ENCODE peak calls at places on chromosomes 11 and 22, in four cellular contexts. X, W, J and K are unnamed samples.

GRCh38 chr11:5937868-5938602 is 4.0 kb upstream of the OR56A3 start:
- DNase-seq in X (no peak), W (no peak), J (no peak), K (no peak)

GRCh38 chr11:92765965-92766371 is 203.5 kb upstream of the MTNR1B start:
- DNase-seq in J (no peak), X (peak), W (peak), K (peak)

GRCh38 chr11:16217631-16218030 is 138.7 kb downstream of the SOX6 start:
- DNase-seq in X (peak), J (no peak), W (no peak), K (no peak)

GRCh38 chr11:104968365-104968855 is at the start of gene CASP4:
- DNase-seq in W (peak), J (no peak), X (peak), K (no peak)

GRCh38 chr22:17098379-17098819 is 13.6 kb downstream of the IL17RA start:
- DNase-seq in X (no peak), J (peak), W (no peak), K (no peak)

GRCh38 chr11:103953797-103954495 is 82.5 kb upstream of the DDI1 start:
- DNase-seq in W (no peak), J (no peak), X (no peak), K (no peak)

GRCh38 chr11:120546312-120547205 is 35.0 kb downstream of the GRIK4 start:
- DNase-seq in J (no peak), W (peak), X (peak), K (peak)

GRCh38 chr11:3169952-3170755 is 5.0 kb upstream of the OSBPL5 start:
- DNase-seq in W (no peak), J (peak), X (peak), K (no peak)

GRCh38 chr11:30258679-30259078 is 27.9 kb downstream of the FSHB start:
- DNase-seq in X (no peak), W (no peak), J (no peak), K (no peak)

GRCh38 chr22:19810381-19811141 is 44.1 kb downstream of the GNB1L start:
- DNase-seq in W (no peak), J (no peak), X (peak), K (peak)

GRCh38 chr22:30327864-30328345 is 1.2 kb upstream of the TBC1D10A start:
- DNase-seq in X (no peak), W (no peak), J (no peak), K (no peak)

GRCh38 chr11:61541568-61541967 is 33.0 kb downstream of the LRRC10B start:
- DNase-seq in X (peak), W (no peak), J (no peak), K (no peak)

GRCh38 chr11:44943118-44943517 is 7.6 kb downstream of the TP53I11 start:
- DNase-seq in J (peak), X (no peak), W (peak), K (no peak)

GRCh38 chr22:21766933-21767462 is 31.4 kb upstream of the YPEL1 start:
- DNase-seq in X (no peak), W (no peak), J (peak), K (no peak)

GRCh38 chr11:64553554-64554201 is 37.3 kb upstream of the SLC22A12 start:
- DNase-seq in J (peak), X (peak), W (peak), K (no peak)

GRCh38 chr11:73374130-73374529 is 2.1 kb upstream of the RELT start:
- DNase-seq in W (no peak), J (no peak), X (no peak), K (no peak)

GRCh38 chr22:48609279-48609865 is 1218.3 kb downstream of the BRD1 start:
- DNase-seq in J (no peak), W (no peak), X (no peak), K (no peak)

GRCh38 chr22:46010177-46010867 is 33.4 kb upstream of the WNT7B start:
- DNase-seq in J (peak), X (peak), W (no peak), K (no peak)

GRCh38 chr11:47394322-47395224 is 13.8 kb upstream of the SLC39A13 start:
- DNase-seq in W (peak), J (peak), X (peak), K (no peak)

GRCh38 chr22:41256254-41256897 is 15.6 kb upstream of the CHADL start:
- DNase-seq in W (no peak), X (peak), J (no peak), K (no peak)

GRCh38 chr22:46386312-46386711 is 50.8 kb downstream of the TRMU start:
- DNase-seq in X (no peak), J (no peak), W (no peak), K (no peak)

GRCh38 chr11:36354221-36355003 is 58.3 kb downstream of the PRR5L start:
- DNase-seq in W (no peak), J (no peak), X (peak), K (no peak)
- H3K4me3 ChIP-seq in W (no peak), J (no peak), X (no peak), K (no peak)

DNA sequence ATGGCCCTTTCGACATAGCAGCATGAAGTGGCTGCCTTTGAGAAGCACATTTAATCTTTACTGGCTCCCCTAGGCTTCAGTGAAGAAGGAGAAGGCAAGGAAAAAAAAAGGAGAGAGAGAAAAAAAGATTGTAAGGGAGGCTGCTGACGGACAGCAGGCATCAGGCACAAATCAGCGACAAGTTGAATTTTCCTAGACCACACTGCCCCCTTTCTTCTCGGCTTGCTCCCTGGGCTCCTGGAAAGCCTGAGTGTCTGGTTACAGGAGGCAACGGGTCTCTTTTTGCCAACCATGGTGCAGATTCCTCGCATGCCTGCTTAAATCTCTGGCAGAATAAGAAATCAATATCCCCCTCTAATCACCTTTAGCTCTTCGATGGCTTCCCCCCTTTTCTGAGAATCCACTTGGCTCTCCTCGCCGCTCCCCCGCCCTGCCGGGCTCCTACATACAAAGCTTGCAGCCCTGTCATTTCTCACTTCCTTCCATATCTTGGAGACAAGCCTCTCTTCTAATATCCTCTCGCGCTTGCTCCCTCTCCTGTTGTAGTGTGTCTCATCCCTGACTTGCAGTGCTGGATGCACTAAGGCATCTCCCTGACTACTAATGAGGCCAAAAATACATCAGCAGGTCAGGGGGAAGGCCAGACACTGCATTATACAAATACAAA is 14.3 kb downstream of the BLID start:
- DNase-seq in J (no peak), W (peak), X (peak), K (peak)
- TF ChIP-seq CTCF in J (peak), W (peak), X (peak), K (peak)

GRCh38 chr11:76688146-76688545 is 17.6 kb upstream of the LRRC32 start:
- DNase-seq in X (no peak), W (no peak), J (no peak), K (no peak)

GRCh38 chr11:76685237-76685636 is 14.7 kb upstream of the LRRC32 start:
- DNase-seq in X (no peak), J (no peak), W (no peak), K (no peak)

GRCh38 chr11:76684470-76684869 is 13.9 kb upstream of the LRRC32 start:
- DNase-seq in J (no peak), W (no peak), X (no peak), K (no peak)

GRCh38 chr11:76685841-76686240 is 15.3 kb upstream of the LRRC32 start:
- DNase-seq in J (no peak), W (no peak), X (no peak), K (no peak)

GRCh38 chr11:76686261-76687079 is 15.9 kb upstream of the LRRC32 start:
- DNase-seq in W (no peak), J (no peak), X (no peak), K (no peak)
- H3K27ac ChIP-seq in W (no peak), J (no peak), X (no peak), K (no peak)

GRCh38 chr11:33377100-33377851 is 120.1 kb downstream of the HIPK3 start:
- DNase-seq in X (peak), W (no peak), J (no peak), K (no peak)
- H3K4me3 ChIP-seq in X (peak), W (no peak), J (no peak), K (peak)

DNA sequence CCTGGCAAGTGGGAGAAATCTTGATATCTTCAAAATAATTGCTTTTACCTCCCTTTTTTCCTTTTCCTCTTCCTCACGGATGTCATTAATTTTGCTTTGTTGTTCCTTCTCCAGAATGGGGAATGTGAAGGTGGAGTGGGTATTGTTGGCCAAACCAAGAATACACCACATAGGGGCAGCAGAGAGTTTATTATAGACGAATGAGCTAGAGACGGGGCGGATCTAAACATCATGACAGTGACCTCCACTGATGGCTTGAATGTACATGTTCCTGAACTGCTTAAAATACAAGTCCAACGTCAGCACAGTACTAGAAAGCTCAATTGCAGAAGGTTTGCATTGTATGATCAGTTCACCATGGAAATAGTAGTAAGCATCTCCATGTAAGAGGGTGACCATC is 122.3 kb upstream of the SNX19 start:
- DNase-seq in J (no peak), X (no peak), W (no peak), K (no peak)
- TF ChIP-seq CTCF in J (no peak), X (peak), W (no peak), K (no peak)

GRCh38 chr11:68381716-68382115 is 69.3 kb downstream of the LRP5 start:
- DNase-seq in X (no peak), W (no peak), J (no peak), K (no peak)
- H3K27ac ChIP-seq in X (peak), W (peak), J (peak), K (peak)

GRCh38 chr11:119113716-119114115 is 6.6 kb downstream of the C2CD2L start:
- DNase-seq in W (no peak), J (no peak), X (no peak), K (peak)
- H3K4me3 ChIP-seq in W (no peak), J (no peak), X (no peak), K (no peak)

GRCh38 chr11:119095066-119095880 is 6.4 kb downstream of the DPAGT1 start:
- DNase-seq in X (peak), J (peak), W (peak), K (peak)
- TF ChIP-seq CTCF in X (no peak), J (no peak), W (no peak), K (peak)

DNA sequence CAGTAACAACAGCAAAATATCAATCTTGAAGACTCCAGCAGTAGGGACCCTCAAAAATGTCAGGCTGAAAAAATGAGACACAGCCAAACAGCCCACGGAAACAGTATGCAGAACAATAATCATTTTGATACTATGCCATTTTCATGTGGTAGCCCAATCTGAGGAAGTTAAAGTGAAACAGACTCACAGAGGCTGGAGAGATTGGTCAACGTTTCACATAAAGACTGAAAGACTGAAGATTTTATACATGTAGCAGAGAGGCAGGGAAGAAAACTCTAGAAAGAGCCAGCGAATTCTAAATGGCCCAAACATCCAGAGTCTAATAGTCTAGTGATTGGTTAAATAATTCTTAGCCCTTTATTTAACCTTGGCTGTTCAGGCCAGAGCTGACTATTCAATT is 49.4 kb downstream of the MAML2 start:
- DNase-seq in J (no peak), W (no peak), X (no peak), K (no peak)
- H3K27ac ChIP-seq in J (peak), W (no peak), X (no peak), K (peak)

GRCh38 chr22:50625568-50626313 is 2.2 kb downstream of the ARSA start:
- DNase-seq in X (no peak), W (no peak), J (peak), K (no peak)

GRCh38 chr22:50627914-50628542 is at the start of gene ARSA:
- DNase-seq in X (peak), W (peak), J (peak), K (peak)

GRCh38 chr22:50627452-50627913 is 469 bp downstream of the ARSA start:
- DNase-seq in W (no peak), J (no peak), X (no peak), K (no peak)

GRCh38 chr22:50626314-50626855 is 1.6 kb downstream of the ARSA start:
- DNase-seq in W (no peak), J (peak), X (no peak), K (no peak)

DNA sequence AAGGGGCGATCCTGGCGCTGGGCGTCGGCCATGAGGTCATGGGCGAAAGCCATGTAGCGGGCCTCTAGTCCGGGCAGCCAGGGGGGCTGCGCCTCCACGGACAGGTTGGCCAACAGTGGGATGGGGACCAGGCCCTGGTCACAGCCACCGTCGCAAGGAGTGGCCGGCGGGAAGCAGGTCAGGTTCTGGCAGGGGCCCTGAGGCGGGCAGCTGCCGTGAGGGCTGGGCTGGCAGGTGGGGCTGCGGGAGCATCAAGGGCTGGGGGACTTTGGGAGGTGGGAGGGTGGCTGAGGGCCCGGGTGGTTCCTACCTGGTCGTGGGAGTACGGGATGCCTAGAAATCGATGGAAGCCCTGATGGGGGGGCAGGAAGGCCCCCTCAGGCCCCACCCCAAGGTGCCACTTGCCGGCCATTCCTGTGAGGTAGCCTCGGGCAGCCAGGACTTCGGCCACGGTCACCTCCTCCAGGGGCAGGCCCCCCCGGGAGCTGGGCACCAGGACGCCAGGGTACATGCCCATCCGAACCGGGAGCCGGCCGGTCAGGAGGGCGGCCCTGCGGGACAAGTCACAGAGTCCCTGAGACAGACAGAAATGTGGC is 998 bp downstream of the ARSA start:
- DNase-seq in J (peak), W (no peak), X (no peak), K (no peak)
- H3K4me3 ChIP-seq in J (peak), W (peak), X (peak), K (peak)